ENCODE peak calls at places on chromosomes 2 and 18, in ten cellular contexts. S is transverse colon, F is K562, W is progenitor cell of endocrine pancreas, L is OCI-LY7, Q is GM10248, A is omental fat pad, X is osteocyte, T is D721Med, J is endothelial cell. B is an unnamed sample.

GRCh38 chr2:32258242-32258641 is 6.4 kb downstream of the NLRC4 start:
- DNase-seq in A (no peak), T (no peak), Q (no peak), F (no peak), X (peak; percentile 25), J (no peak), W (no peak), L (no peak), S (no peak), B (no peak)

GRCh38 chr2:187614756-187615155 is 60.5 kb upstream of the TFPI start:
- DNase-seq in Q (no peak), J (no peak), A (no peak), S (no peak), L (no peak), W (no peak), T (no peak), X (no peak), F (no peak), B (no peak)

GRCh38 chr2:239143858-239144712 is 256.7 kb downstream of the HDAC4 start:
- DNase-seq in W (peak; percentile 24), F (peak; percentile 19), J (peak; percentile 42), Q (peak; percentile 68), X (no peak), S (no peak), L (peak; percentile 47), T (peak; percentile 49), A (no peak), B (peak; percentile 71)

GRCh38 chr2:424306-425172 is 136.6 kb upstream of the ALKAL2 start:
- DNase-seq in S (no peak), Q (no peak), J (no peak), X (peak; percentile 54), W (no peak), A (no peak), L (no peak), T (no peak), F (no peak), B (no peak)

GRCh38 chr2:84545030-84545429 is 28.7 kb downstream of the DNAH6 start:
- DNase-seq in S (no peak), X (no peak), L (no peak), W (no peak), J (no peak), Q (no peak), A (no peak), F (no peak), T (no peak), B (no peak)

GRCh38 chr18:10376735-10377134 is 77.7 kb upstream of the APCDD1 start:
- DNase-seq in X (no peak), F (no peak), W (no peak), S (no peak), A (no peak), Q (no peak), T (no peak), L (no peak), J (no peak), B (no peak)

GRCh38 chr2:152047826-152048476 is 50.9 kb downstream of the CACNB4 start:
- DNase-seq in F (peak; percentile 27), W (no peak), L (peak; percentile 34), J (no peak), A (no peak), T (no peak), Q (no peak), S (no peak), X (no peak), B (no peak)

GRCh38 chr18:62288669-62289016 is 36.5 kb upstream of the TNFRSF11A start:
- DNase-seq in L (peak; percentile 41), T (no peak), S (no peak), A (no peak), J (no peak), W (no peak), X (no peak), F (no peak), Q (peak; percentile 13), B (no peak)

GRCh38 chr18:34492652-34493051 is 217.4 kb upstream of the DTNA start:
- DNase-seq in X (no peak), T (no peak), S (no peak), F (no peak), W (no peak), Q (no peak), L (no peak), A (no peak), J (no peak), B (no peak)

GRCh38 chr2:9199716-9200633 is 6.6 kb upstream of the ASAP2 start:
- DNase-seq in T (no peak), S (no peak), F (no peak), W (no peak), X (peak; percentile 44), L (no peak), A (no peak), J (no peak), Q (no peak), B (no peak)

GRCh38 chr2:45345331-45346305 is 265.4 kb downstream of the SRBD1 start:
- DNase-seq in L (no peak), S (no peak), J (no peak), W (no peak), A (no peak), Q (no peak), F (peak; percentile 6), X (peak; percentile 79), T (no peak), B (no peak)

GRCh38 chr2:44843086-44843485 is 98.4 kb upstream of the SIX3 start:
- DNase-seq in L (no peak), A (no peak), T (no peak), S (no peak), W (no peak), X (no peak), J (no peak), Q (no peak), F (no peak), B (no peak)

GRCh38 chr2:181999255-181999654 is 13.6 kb downstream of the PPP1R1C start:
- DNase-seq in Q (no peak), L (no peak), W (no peak), T (no peak), S (no peak), X (no peak), A (no peak), J (no peak), F (no peak), B (no peak)

GRCh38 chr2:9629222-9630000 is 1.4 kb downstream of the YWHAQ start:
- DNase-seq in Q (no peak), X (no peak), S (no peak), T (no peak), W (no peak), L (no peak), J (no peak), A (no peak), F (peak; percentile 28), B (no peak)

GRCh38 chr2:220034356-220035121 is 407.1 kb downstream of the SLC4A3 start:
- DNase-seq in W (no peak), S (no peak), A (no peak), T (no peak), L (no peak), Q (no peak), F (no peak), X (no peak), J (no peak), B (no peak)

GRCh38 chr18:63974991-63975390 is 5.1 kb downstream of the SERPINB8 start:
- DNase-seq in S (peak; percentile 37), T (no peak), X (no peak), W (no peak), J (no peak), F (no peak), A (no peak), Q (no peak), L (peak; percentile 3), B (no peak)

GRCh38 chr2:161063074-161063945 is 96.9 kb upstream of the TANK start:
- DNase-seq in T (peak; percentile 6), L (peak; percentile 65), X (peak; percentile 85), J (peak; percentile 70), S (peak; percentile 80), W (peak; percentile 51), F (peak; percentile 70), Q (peak; percentile 48), A (peak; percentile 61), B (peak; percentile 63)

GRCh38 chr2:50724837-50725236 is 307.1 kb downstream of the NRXN1 start:
- DNase-seq in W (no peak), T (no peak), Q (no peak), S (no peak), X (no peak), J (no peak), L (no peak), A (no peak), F (no peak), B (no peak)

GRCh38 chr2:197229509-197230458 is 80.8 kb downstream of the ANKRD44 start:
- DNase-seq in X (no peak), W (no peak), A (no peak), L (no peak), Q (no peak), F (no peak), S (no peak), J (no peak), T (no peak), B (no peak)

GRCh38 chr2:211085056-211085680 is 528.8 kb downstream of the CPS1 start:
- DNase-seq in X (no peak), W (no peak), Q (peak; percentile 10), L (peak; percentile 40), S (no peak), F (peak; percentile 9), J (no peak), A (no peak), T (no peak), B (peak; percentile 21)
- TF ChIP-seq CTCF in X (peak; percentile 74), W (peak; percentile 77), Q (peak; percentile 55), L (peak; percentile 90), S (peak; percentile 47), F (no peak), J (peak; percentile 81), A (no peak), T (peak; percentile 58), B (peak; percentile 13)

GRCh38 chr2:28752608-28752984 is 966 bp downstream of the PPP1CB start:
- DNase-seq in A (no peak), T (no peak), S (no peak), W (no peak), X (no peak), Q (no peak), J (no peak), L (no peak), F (no peak), B (no peak)
- TF ChIP-seq CTCF in A (no peak), T (no peak), S (no peak), W (no peak), X (no peak), Q (no peak), J (no peak), L (no peak), F (no peak), B (no peak)

DNA sequence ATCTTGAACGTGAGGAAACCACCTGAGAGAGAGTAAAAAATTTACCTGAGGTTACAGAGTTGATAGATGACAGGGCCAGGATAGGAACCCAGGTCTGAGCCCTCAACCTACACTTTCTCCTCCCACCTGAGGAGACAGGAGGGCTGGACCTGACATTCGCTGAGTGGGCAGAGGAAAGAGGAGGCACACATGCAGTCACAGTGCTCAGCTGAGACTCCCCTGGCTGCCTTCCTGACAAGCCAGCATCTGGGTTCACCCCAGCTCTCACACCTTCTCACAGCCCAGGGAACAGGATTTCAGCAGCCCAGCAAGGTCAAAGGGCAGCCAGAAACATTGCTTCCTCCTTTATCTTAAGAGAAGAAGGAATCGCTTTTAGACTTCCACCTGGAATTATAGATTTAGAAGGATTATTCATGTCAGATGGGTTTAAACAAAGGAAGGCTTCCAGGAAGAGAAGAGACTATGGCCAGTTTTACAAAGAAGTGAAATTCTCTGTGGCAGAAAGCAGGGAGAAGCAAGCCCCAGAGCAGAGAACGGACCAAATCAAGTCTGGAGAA is 18.1 kb upstream of the PKDCC start:
- DNase-seq in J (no peak), F (no peak), S (no peak), T (no peak), X (no peak), W (no peak), Q (no peak), A (no peak), L (no peak), B (no peak)
- TF ChIP-seq CTCF in J (no peak), F (no peak), S (no peak), T (no peak), X (no peak), W (no peak), Q (no peak), A (no peak), L (no peak), B (no peak)

GRCh38 chr2:216694201-216694825 is 1.0 kb downstream of the IGFBP5 start:
- DNase-seq in F (no peak), W (peak; percentile 52), A (no peak), S (peak; percentile 39), Q (no peak), X (peak; percentile 87), L (no peak), T (no peak), J (peak; percentile 68), B (no peak)
- TF ChIP-seq CTCF in F (no peak), W (no peak), A (no peak), S (peak; percentile 16), Q (no peak), X (no peak), L (no peak), T (no peak), J (no peak), B (no peak)

B was measured in GM20000.